ENCODE peak calls at places on chromosomes 13 and 19, in four cellular contexts. One of them, this sample, is unnamed.

GRCh38 chr19:43872547-43873336 is 45.6 kb downstream of the ZNF283 start:
- DNase-seq in HS-5: no peak
- DNase-seq in RPMI7951: peak; percentile 52
- DNase-seq in kidney tubule cell: peak; percentile 34
- DNase-seq in this sample: no peak

GRCh38 chr19:58097783-58098681 is at the start of gene ZSCAN18:
- DNase-seq in RPMI7951: peak; percentile 77
- DNase-seq in kidney tubule cell: peak; percentile 97
- DNase-seq in HS-5: no peak
- DNase-seq in this sample: peak; percentile 84

GRCh38 chr19:13120817-13121216 is 2.8 kb downstream of the NACC1 start:
- DNase-seq in HS-5: no peak
- DNase-seq in kidney tubule cell: no peak
- DNase-seq in RPMI7951: no peak
- DNase-seq in this sample: no peak

GRCh38 chr19:28264556-28264955 is 948.4 kb downstream of the UQCRFS1 start:
- DNase-seq in kidney tubule cell: no peak
- DNase-seq in RPMI7951: no peak
- DNase-seq in HS-5: no peak
- DNase-seq in this sample: no peak

GRCh38 chr13:41668130-41668757 is 210.9 kb downstream of the RGCC start:
- DNase-seq in HS-5: peak; percentile 41
- DNase-seq in RPMI7951: peak; percentile 84
- DNase-seq in kidney tubule cell: peak; percentile 89
- DNase-seq in this sample: peak; percentile 80

GRCh38 chr13:95457294-95457693 is 95.2 kb upstream of the CLDN10 start:
- DNase-seq in HS-5: no peak
- DNase-seq in RPMI7951: no peak
- DNase-seq in kidney tubule cell: peak; percentile 63
- DNase-seq in this sample: no peak

GRCh38 chr19:4103073-4103418 is 20.9 kb downstream of the MAP2K2 start:
- DNase-seq in kidney tubule cell: peak; percentile 17
- DNase-seq in RPMI7951: no peak
- DNase-seq in HS-5: peak; percentile 35
- DNase-seq in this sample: no peak

GRCh38 chr13:31124225-31124624 is 37.5 kb downstream of the HSPH1 start:
- DNase-seq in HS-5: no peak
- DNase-seq in RPMI7951: no peak
- DNase-seq in kidney tubule cell: no peak
- DNase-seq in this sample: no peak

GRCh38 chr13:80173224-80173623 is 167.7 kb downstream of the SPRY2 start:
- DNase-seq in HS-5: no peak
- DNase-seq in kidney tubule cell: peak; percentile 22
- DNase-seq in RPMI7951: peak; percentile 53
- DNase-seq in this sample: no peak

GRCh38 chr13:60509601-60510386 is 112.8 kb downstream of the TDRD3 start:
- DNase-seq in HS-5: no peak
- DNase-seq in kidney tubule cell: peak; percentile 62
- DNase-seq in RPMI7951: peak; percentile 1
- DNase-seq in this sample: no peak